ENCODE peak calls at places on chromosome 10, in seven cellular contexts. N is left ventricle myocardium superior, Z is lower leg skin, S is NCI-H345, X is AG08395, B is T-helper 1 cell, H is endothelial cell. U is an unnamed sample.

GRCh38 chr10:44065788-44066075 is 319.2 kb downstream of the CXCL12 start:
- DNase-seq in N (no peak), Z (no peak), S (no peak), X (no peak), B (no peak), H (no peak), U (no peak)

GRCh38 chr10:71921319-71922027 is 42.7 kb upstream of the CHST3 start:
- DNase-seq in N (peak), Z (peak), S (peak), X (peak), B (no peak), H (no peak), U (no peak)

GRCh38 chr10:112724404-112724991 is 225.5 kb upstream of the TCF7L2 start:
- DNase-seq in N (no peak), Z (no peak), S (no peak), X (no peak), B (no peak), H (no peak), U (no peak)

GRCh38 chr10:17878896-17879295 is 69.7 kb downstream of the MRC1 start:
- DNase-seq in N (no peak), Z (no peak), S (no peak), X (no peak), B (no peak), H (no peak), U (no peak)

GRCh38 chr10:100007239-100008141 is 2.3 kb downstream of the DNMBP start:
- DNase-seq in N (no peak), Z (no peak), S (no peak), X (no peak), B (no peak), H (no peak), U (no peak)

GRCh38 chr10:21675157-21675796 is 141.2 kb downstream of the MLLT10 start:
- DNase-seq in N (no peak), Z (no peak), S (peak), X (peak), B (no peak), H (peak), U (peak)

GRCh38 chr10:21385996-21386620 is 139.4 kb downstream of the SKIDA1 start:
- DNase-seq in N (no peak), Z (no peak), S (no peak), X (no peak), B (no peak), H (no peak), U (no peak)

GRCh38 chr10:49744924-49745605 is 17.1 kb downstream of the OGDHL start:
- DNase-seq in N (no peak), Z (no peak), S (no peak), X (no peak), B (no peak), H (no peak), U (no peak)

GRCh38 chr10:48880016-48880705 is 59.5 kb downstream of the LRRC18 start:
- DNase-seq in N (no peak), Z (no peak), S (peak), X (no peak), B (no peak), H (peak), U (no peak)